ENCODE peak calls at places on chromosomes 16 and 17, in ten cellular contexts. E, S, H, Y, O, N, F, M, L and W are unnamed samples.

GRCh38 chr16:546909-547770 is 13.1 kb upstream of the PRR35 start:
- DNase-seq in E (no peak), S (no peak), H (peak; percentile 82), Y (peak; percentile 45), O (peak; percentile 70), N (no peak), F (no peak), M (peak; percentile 77), L (peak; percentile 90), W (no peak)

GRCh38 chr16:56425439-56425832 is at the start of gene AMFR:
- DNase-seq in E (peak; percentile 66), S (no peak), H (peak; percentile 81), Y (peak; percentile 45), O (peak; percentile 69), N (peak; percentile 54), F (no peak), M (peak; percentile 77), L (peak; percentile 88), W (no peak)

GRCh38 chr17:40445769-40446468 is 2.7 kb downstream of the IGFBP4 start:
- DNase-seq in E (no peak), S (no peak), H (no peak), Y (no peak), O (no peak), N (no peak), F (no peak), M (no peak), L (no peak), W (no peak)

GRCh38 chr17:44170499-44171201 is at the start of gene ASB16:
- DNase-seq in E (no peak), S (no peak), H (no peak), Y (no peak), O (peak; percentile 68), N (peak; percentile 16), F (no peak), M (no peak), L (peak; percentile 89), W (no peak)

GRCh38 chr17:57305918-57306317 is 49.6 kb downstream of the MSI2 start:
- DNase-seq in E (no peak), S (no peak), H (no peak), Y (no peak), O (no peak), N (peak; percentile 6), F (no peak), M (no peak), L (no peak), W (peak; percentile 9)

GRCh38 chr17:33291248-33292183 is 1.6 kb downstream of the ASIC2 start:
- DNase-seq in E (peak; percentile 20), S (no peak), H (peak; percentile 60), Y (no peak), O (no peak), N (no peak), F (peak; percentile 86), M (peak; percentile 66), L (peak; percentile 49), W (no peak)

GRCh38 chr16:50268352-50268751 is 2.0 kb downstream of the ADCY7 start:
- DNase-seq in E (no peak), S (no peak), H (peak; percentile 42), Y (no peak), O (no peak), N (no peak), F (no peak), M (no peak), L (peak; percentile 34), W (no peak)

GRCh38 chr17:80917716-80918560 is 73.7 kb upstream of the CHMP6 start:
- DNase-seq in E (no peak), S (no peak), H (no peak), Y (no peak), O (no peak), N (no peak), F (no peak), M (no peak), L (peak; percentile 48), W (no peak)

GRCh38 chr17:2713881-2714280 is 2.3 kb upstream of the CLUH start:
- DNase-seq in E (no peak), S (no peak), H (no peak), Y (no peak), O (no peak), N (no peak), F (no peak), M (no peak), L (no peak), W (no peak)

DNA sequence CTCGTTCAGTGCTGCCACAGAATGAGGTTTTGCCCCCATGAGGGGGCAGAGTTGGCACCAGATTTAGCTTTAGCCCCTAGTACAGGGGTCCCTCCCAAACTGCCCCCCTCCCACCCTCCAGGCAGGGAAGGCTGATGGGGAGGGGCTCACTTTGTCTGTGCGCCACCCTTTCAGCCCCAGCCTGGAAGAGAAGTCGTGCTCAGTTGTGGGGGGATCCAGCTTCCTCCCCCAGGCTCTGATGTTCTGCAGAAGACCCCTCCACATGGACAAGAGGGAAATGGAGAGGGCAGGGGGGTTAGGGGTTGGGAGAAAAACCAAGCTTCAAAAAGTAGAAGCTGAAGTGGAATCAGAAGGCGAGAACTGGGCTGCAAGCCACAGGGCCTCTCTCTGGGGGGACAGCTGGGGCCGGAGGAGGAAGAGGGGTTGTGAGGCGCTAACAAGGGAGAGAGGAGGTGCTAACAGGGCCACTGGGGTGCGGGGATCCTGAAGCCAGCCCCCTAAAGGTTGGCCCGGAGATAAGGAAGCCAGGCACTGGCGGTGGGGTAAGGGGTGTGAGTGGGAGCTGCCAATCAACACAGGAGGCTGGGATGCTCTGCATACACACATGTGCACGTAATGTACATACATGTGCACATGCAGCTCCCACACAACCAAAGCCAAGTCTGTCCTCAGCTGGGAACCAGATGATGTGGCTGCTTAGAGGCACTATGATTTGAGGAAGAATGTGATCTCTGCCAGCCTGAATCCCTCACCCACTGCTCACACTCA is 7.0 kb upstream of the TMEM92 start:
- DNase-seq in E (no peak), S (no peak), H (peak; percentile 37), Y (no peak), O (no peak), N (peak; percentile 36), F (peak; percentile 84), M (no peak), L (peak; percentile 52), W (no peak)
- TF ChIP-seq CTCF in E (no peak), S (no peak), H (no peak), Y (no peak), O (no peak), N (no peak), F (no peak), M (no peak), L (no peak), W (no peak)

DNA sequence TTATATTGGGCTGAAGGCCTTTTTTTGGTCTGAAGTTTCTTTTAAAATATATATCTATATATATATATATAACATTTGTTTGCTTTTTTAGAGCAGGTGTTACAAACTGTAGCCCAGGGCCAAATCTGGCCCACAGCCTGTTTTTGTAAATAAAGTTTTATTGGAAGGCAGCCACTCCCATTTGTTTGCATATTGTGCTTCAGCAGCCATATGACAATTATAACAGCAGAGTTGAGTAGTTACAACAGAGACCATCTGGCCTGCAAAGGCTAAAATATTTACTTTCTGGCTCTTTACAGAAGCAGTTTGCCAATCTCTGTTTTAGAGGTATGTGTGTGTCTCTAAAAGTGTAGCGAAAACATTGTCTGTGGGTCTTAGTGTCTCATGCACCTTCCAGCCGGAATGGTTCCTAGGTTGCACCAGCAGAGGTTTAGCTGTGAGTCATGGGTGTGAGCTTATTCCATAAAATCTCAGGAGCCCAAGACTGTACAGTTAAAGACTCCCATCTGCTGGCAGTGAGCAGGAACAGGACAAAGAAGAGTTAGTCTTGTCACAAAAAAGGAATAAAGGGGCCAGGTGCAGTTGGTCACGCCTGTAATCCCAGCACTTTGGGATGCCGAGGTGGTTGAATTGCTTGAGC is 23.8 kb downstream of the LCMT1 start:
- DNase-seq in E (no peak), S (peak; percentile 24), H (no peak), Y (no peak), O (no peak), N (peak; percentile 83), F (no peak), M (no peak), L (no peak), W (peak; percentile 65)
- TF ChIP-seq CTCF in E (no peak), S (peak; percentile 41), H (peak; percentile 20), Y (no peak), O (no peak), N (peak; percentile 76), F (no peak), M (no peak), L (no peak), W (peak; percentile 68)

GRCh38 chr16:48681520-48681919 is 71.5 kb upstream of the N4BP1 start:
- DNase-seq in E (no peak), S (no peak), H (no peak), Y (no peak), O (no peak), N (no peak), F (no peak), M (no peak), L (no peak), W (no peak)
- TF ChIP-seq CTCF in E (no peak), S (no peak), H (no peak), Y (no peak), O (no peak), N (peak; percentile 38), F (no peak), M (no peak), L (no peak), W (no peak)

GRCh38 chr17:9053406-9053805 is 32.1 kb downstream of the NTN1 start:
- DNase-seq in E (no peak), S (no peak), H (no peak), Y (no peak), O (no peak), N (no peak), F (no peak), M (no peak), L (no peak), W (no peak)

GRCh38 chr17:9052921-9053320 is 31.6 kb downstream of the NTN1 start:
- DNase-seq in E (no peak), S (no peak), H (peak; percentile 54), Y (no peak), O (no peak), N (no peak), F (no peak), M (no peak), L (no peak), W (no peak)

GRCh38 chr17:9051561-9051960 is 30.3 kb downstream of the NTN1 start:
- DNase-seq in E (no peak), S (no peak), H (no peak), Y (no peak), O (no peak), N (no peak), F (no peak), M (no peak), L (no peak), W (no peak)

GRCh38 chr17:9054146-9054545 is 32.8 kb downstream of the NTN1 start:
- DNase-seq in E (no peak), S (no peak), H (no peak), Y (no peak), O (no peak), N (no peak), F (no peak), M (no peak), L (no peak), W (no peak)

DNA sequence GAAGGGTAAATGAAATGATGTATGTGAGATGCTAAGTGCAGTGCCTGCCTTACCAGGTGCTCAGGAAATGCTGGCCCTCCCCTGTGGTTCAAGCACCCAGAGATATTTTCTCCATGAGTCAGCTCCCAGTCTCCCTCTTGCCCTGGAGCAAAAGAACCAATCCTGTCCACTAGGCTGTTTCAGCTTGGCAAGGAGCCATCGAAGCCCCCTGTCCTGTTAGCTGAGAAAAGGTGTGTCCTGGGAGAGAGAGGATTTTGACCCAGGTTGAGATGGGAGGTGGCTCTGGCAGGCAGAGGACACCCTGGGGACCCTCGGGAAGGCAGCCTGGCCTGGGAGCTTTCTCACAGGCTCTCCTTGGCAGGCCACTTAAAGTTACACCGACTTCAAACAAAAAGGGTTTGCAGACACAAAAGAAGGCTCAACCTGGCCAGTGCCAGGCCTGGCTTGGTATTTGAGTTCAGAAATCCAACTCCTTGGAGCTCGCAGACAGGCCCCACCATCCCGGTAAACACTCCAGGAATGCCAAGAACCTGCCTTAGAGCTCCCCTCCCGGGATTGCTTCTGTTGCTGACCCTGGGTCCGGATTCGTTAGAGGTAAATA is 29.6 kb downstream of the NTN1 start:
- DNase-seq in E (no peak), S (no peak), H (no peak), Y (no peak), O (no peak), N (no peak), F (no peak), M (no peak), L (no peak), W (no peak)
- TF ChIP-seq CTCF in E (no peak), S (no peak), H (no peak), Y (no peak), O (no peak), N (no peak), F (no peak), M (no peak), L (no peak), W (no peak)